ENCODE peak calls at places on chromosome 12, in ten cellular contexts. Z, Q, Y, C, T, R, G, W, P and X are unnamed samples.

GRCh38 chr12:49887536-49888401 is 15.9 kb downstream of the FAIM2 start:
- DNase-seq in R (no peak), W (no peak), Y (peak; percentile 20), T (no peak), C (no peak), G (no peak), Q (peak; percentile 57), Z (no peak), P (no peak), X (no peak)

GRCh38 chr12:87982208-87982607 is 47.0 kb downstream of the C12orf50 start:
- DNase-seq in Y (no peak), T (no peak), C (no peak), Z (no peak), G (no peak), R (no peak), P (no peak), Q (no peak), W (no peak), X (peak; percentile 27)

GRCh38 chr12:48815281-48816110 is 2.8 kb upstream of the CACNB3 start:
- DNase-seq in C (peak; percentile 86), G (peak; percentile 84), Z (peak; percentile 81), T (peak; percentile 83), W (peak; percentile 78), Y (peak; percentile 84), P (peak; percentile 60), Q (peak; percentile 92), R (peak; percentile 48), X (peak; percentile 49)

GRCh38 chr12:113601656-113602263 is 130.1 kb upstream of the LHX5 start:
- DNase-seq in G (no peak), Y (no peak), R (no peak), P (no peak), Q (no peak), C (no peak), Z (no peak), T (no peak), W (no peak), X (no peak)

GRCh38 chr12:58640314-58640713 is 280.0 kb downstream of the LRIG3 start:
- DNase-seq in Q (no peak), C (no peak), T (no peak), P (no peak), G (no peak), Z (no peak), W (no peak), R (no peak), Y (no peak), X (no peak)

GRCh38 chr12:74847169-74847568 is 309.5 kb downstream of the ATXN7L3B start:
- DNase-seq in R (no peak), C (no peak), Y (no peak), P (no peak), T (no peak), G (no peak), W (no peak), Z (no peak), Q (no peak), X (no peak)

GRCh38 chr12:53047221-53048032 is 2.4 kb upstream of the TNS2 start:
- DNase-seq in Q (peak; percentile 94), W (peak; percentile 32), P (peak; percentile 82), G (peak; percentile 84), Z (peak; percentile 83), Y (peak; percentile 83), R (no peak), T (peak; percentile 89), C (peak; percentile 79), X (no peak)

GRCh38 chr12:77179515-77179914 is 114.1 kb upstream of the E2F7 start:
- DNase-seq in R (no peak), G (no peak), W (no peak), Y (no peak), C (no peak), Q (no peak), Z (no peak), P (no peak), T (no peak), X (no peak)

GRCh38 chr12:91777268-91777997 is 368.2 kb downstream of the BTG1 start:
- DNase-seq in T (no peak), C (no peak), G (no peak), Q (no peak), W (no peak), R (no peak), Z (no peak), Y (peak; percentile 68), P (no peak), X (no peak)

GRCh38 chr12:91774471-91774921 is 371.1 kb downstream of the BTG1 start:
- DNase-seq in Y (peak; percentile 10), G (no peak), C (no peak), W (no peak), T (peak; percentile 10), Q (no peak), R (no peak), Z (no peak), P (no peak), X (peak; percentile 37)

GRCh38 chr12:91778091-91778819 is 367.4 kb downstream of the BTG1 start:
- DNase-seq in P (no peak), T (no peak), Z (no peak), G (peak; percentile 21), Q (no peak), W (peak; percentile 2), R (no peak), Y (peak; percentile 26), C (no peak), X (no peak)

GRCh38 chr12:91781114-91781513 is 364.5 kb downstream of the BTG1 start:
- DNase-seq in Y (no peak), C (no peak), R (no peak), P (no peak), T (no peak), Z (no peak), Q (no peak), G (no peak), W (peak; percentile 5), X (peak; percentile 21)

GRCh38 chr12:91778938-91779400 is 366.7 kb downstream of the BTG1 start:
- DNase-seq in C (no peak), P (peak; percentile 13), Y (peak; percentile 96), Z (peak; percentile 3), R (peak; percentile 78), W (peak; percentile 55), T (no peak), Q (peak; percentile 70), G (peak; percentile 28), X (peak; percentile 33)
- H3K4me3 ChIP-seq in C (no peak overlapping the region), P (no peak overlapping the region), Y (peak overlapping the region; percentile 25), Z (no peak overlapping the region), R (no peak overlapping the region), W (no peak overlapping the region), T (no peak overlapping the region), Q (no peak overlapping the region), G (no peak overlapping the region), X (no peak overlapping the region)

GRCh38 chr12:115611477-115611876 is 666.0 kb downstream of the MED13L start:
- DNase-seq in G (no peak), Z (peak; percentile 41), P (peak; percentile 39), R (no peak), Q (no peak), T (no peak), W (no peak), Y (no peak), C (peak; percentile 33), X (no peak)

GRCh38 chr12:115609356-115609755 is 668.1 kb downstream of the MED13L start:
- DNase-seq in T (no peak), W (no peak), P (no peak), G (no peak), Q (no peak), Y (no peak), C (no peak), R (no peak), Z (no peak), X (no peak)

DNA sequence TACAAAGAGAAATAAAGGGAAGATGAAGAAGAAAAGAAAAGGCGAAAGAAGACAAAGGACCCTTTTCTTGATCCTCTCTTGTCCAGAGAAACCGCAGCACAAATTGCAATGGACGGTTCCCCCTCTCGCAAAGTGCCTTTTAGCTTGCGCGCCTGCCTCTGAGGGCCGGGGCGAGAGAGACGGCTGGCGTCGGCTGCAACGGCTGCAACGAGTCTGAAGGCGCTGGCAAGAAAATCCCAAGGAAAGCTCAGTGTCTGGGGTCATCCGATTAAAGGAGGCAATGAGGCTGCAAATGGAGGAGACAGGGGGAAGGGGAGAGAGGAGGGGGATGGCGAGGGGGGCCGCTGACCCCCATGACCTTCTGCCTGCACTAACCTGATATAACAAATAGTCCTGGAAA is 671.5 kb downstream of the MED13L start:
- DNase-seq in Y (no peak), C (no peak), G (no peak), R (no peak), T (no peak), Z (no peak), P (no peak), W (no peak), Q (no peak), X (no peak)
- TF ChIP-seq CTCF in Y (no peak), C (no peak), G (no peak), R (no peak), T (no peak), Z (no peak), P (no peak), W (no peak), Q (no peak), X (no peak)

GRCh38 chr12:124408822-124409517 is 114.1 kb downstream of the RFLNA start:
- DNase-seq in T (no peak), Z (no peak), Q (peak; percentile 76), R (no peak), G (no peak), C (no peak), Y (no peak), W (no peak), P (no peak), X (no peak)
- H3K27ac ChIP-seq in T (no peak overlapping the region), Z (no peak overlapping the region), Q (peak overlapping the region; percentile 77), R (no peak overlapping the region), G (no peak overlapping the region), C (no peak overlapping the region), Y (no peak overlapping the region), W (no peak overlapping the region), P (peak overlapping the region; percentile 86), X (no peak overlapping the region)

GRCh38 chr12:94874086-94874985 is 129.2 kb downstream of the NDUFA12 start:
- DNase-seq in P (no peak), C (no peak), R (no peak), T (no peak), G (no peak), Q (no peak), Y (no peak), W (no peak), Z (no peak), X (no peak)

GRCh38 chr12:94872671-94873367 is 130.7 kb downstream of the NDUFA12 start:
- DNase-seq in T (peak; percentile 16), W (no peak), Y (no peak), G (no peak), C (no peak), R (no peak), Z (no peak), P (no peak), Q (no peak), X (no peak)

GRCh38 chr12:94872007-94872653 is 131.4 kb downstream of the NDUFA12 start:
- DNase-seq in Y (no peak), T (no peak), W (no peak), Q (no peak), Z (no peak), P (no peak), R (no peak), C (no peak), G (no peak), X (no peak)

GRCh38 chr12:94874986-94875312 is 128.5 kb downstream of the NDUFA12 start:
- DNase-seq in T (no peak), P (no peak), Z (no peak), Q (no peak), C (no peak), Y (no peak), R (no peak), W (no peak), G (no peak), X (no peak)

DNA sequence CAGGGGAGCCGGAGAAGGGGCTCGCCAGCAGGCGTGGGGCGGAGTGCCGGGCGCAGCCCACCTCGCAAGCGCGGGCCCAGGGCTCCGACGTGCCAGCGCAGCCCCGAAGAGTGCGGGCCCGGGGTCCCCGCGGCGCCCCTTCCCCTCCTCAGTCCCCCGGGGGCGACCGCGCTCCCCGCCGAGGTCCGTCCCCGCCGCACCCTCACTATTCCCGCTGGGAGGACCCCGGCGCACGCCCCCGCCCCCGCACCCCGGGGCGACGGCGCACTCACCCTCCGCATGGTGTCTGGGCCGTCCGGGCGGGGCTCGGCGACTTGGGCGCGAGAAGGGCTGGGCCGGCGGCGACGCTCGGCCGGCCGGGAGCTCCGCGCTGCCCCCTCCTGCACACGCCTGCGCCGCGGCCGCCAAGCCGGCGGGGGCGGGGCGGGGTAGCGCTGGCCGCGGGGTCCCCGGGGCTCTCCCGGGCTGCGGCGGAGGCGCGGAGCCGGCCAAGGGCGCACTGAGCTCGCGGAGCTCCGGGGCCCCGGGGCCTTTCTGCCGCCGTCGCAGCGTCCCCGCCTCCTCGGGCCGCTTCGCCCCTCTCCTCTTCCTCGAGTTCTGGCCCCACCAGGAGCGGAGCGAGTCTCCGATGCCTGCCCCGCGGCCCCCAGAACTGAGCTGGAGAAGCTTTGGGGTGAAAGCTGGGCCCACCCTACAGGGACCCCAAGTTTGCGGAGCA is 130.0 kb downstream of the NDUFA12 start:
- DNase-seq in Y (no peak), C (no peak), P (no peak), T (peak; percentile 38), W (no peak), Z (no peak), Q (no peak), G (no peak), R (no peak), X (no peak)
- H3K4me3 ChIP-seq in Y (peak overlapping the region; percentile 63), C (peak overlapping the region; percentile 65), P (peak overlapping the region; percentile 51), T (peak overlapping the region; percentile 66), W (peak overlapping the region; percentile 58), Z (peak overlapping the region; percentile 56), Q (peak overlapping the region; percentile 46), G (peak overlapping the region; percentile 48), R (peak overlapping the region; percentile 28), X (peak overlapping the region; percentile 4)